ENCODE peak calls at places on chromosomes 12 and 14, in four cellular contexts. M is tibial artery, I is fibroblast of lung, X is mucosa of descending colon. A is an unnamed sample.

GRCh38 chr14:88821378-88821777 is 3.1 kb upstream of the TTC8 start:
- DNase-seq in M (no peak), X (no peak), I (no peak), A (no peak)

GRCh38 chr14:91892918-91893527 is 25.7 kb upstream of the TC2N start:
- DNase-seq in M (no peak), X (no peak), I (no peak), A (peak)

GRCh38 chr12:122669397-122670070 is 33.6 kb downstream of the HCAR2 start:
- DNase-seq in I (peak), X (no peak), M (no peak), A (no peak)

GRCh38 chr14:60151715-60152114 is 13.5 kb downstream of the DHRS7 start:
- DNase-seq in M (peak), X (peak), I (peak), A (peak)

GRCh38 chr12:126454581-126454980 is 1389.3 kb downstream of the AACS start:
- DNase-seq in I (no peak), X (no peak), M (no peak), A (no peak)

GRCh38 chr14:94316692-94317091 is 6.4 kb downstream of the SERPINA6 start:
- DNase-seq in I (no peak), M (no peak), X (no peak), A (no peak)

GRCh38 chr12:59780605-59781135 is 184.8 kb downstream of the SLC16A7 start:
- DNase-seq in I (peak), M (no peak), X (no peak), A (peak)

GRCh38 chr12:45543887-45544286 is 185.6 kb upstream of the ARID2 start:
- DNase-seq in I (peak), M (peak), X (no peak), A (peak)

GRCh38 chr14:50839048-50839447 is 8.1 kb upstream of the NIN start:
- DNase-seq in I (no peak), M (no peak), X (no peak), A (no peak)

GRCh38 chr14:73261075-73261474 is 23.8 kb downstream of the PAPLN start:
- DNase-seq in M (no peak), X (peak), I (no peak), A (no peak)

GRCh38 chr12:2248087-2248900 is 195.5 kb downstream of the CACNA1C start:
- DNase-seq in I (peak), X (no peak), M (no peak), A (no peak)

GRCh38 chr14:50225067-50225973 is 6.1 kb downstream of the SOS2 start:
- DNase-seq in I (peak), X (no peak), M (no peak), A (no peak)

GRCh38 chr14:95356245-95356850 is 36.6 kb upstream of the CLMN start:
- DNase-seq in I (no peak), M (no peak), X (no peak), A (no peak)

GRCh38 chr12:106416273-106416672 is 58.7 kb downstream of the POLR3B start:
- DNase-seq in M (no peak), I (no peak), X (no peak), A (no peak)

GRCh38 chr12:62006076-62006732 is 254.0 kb upstream of the USP15 start:
- DNase-seq in X (no peak), M (no peak), I (peak), A (peak)

GRCh38 chr12:16531623-16532022 is 74.3 kb downstream of the LMO3 start:
- DNase-seq in I (no peak), M (no peak), X (no peak), A (no peak)

A was measured in NB4.